ENCODE peak calls at places on chromosomes 12 and 14, in five cellular contexts. One of them, this sample, is unnamed.
A peak's percentile ranks its signal among the peaks of the same experiment; 100 is the strongest.

GRCh38 chr12:112514926-112515642 is 96.3 kb downstream of the PTPN11 start:
- DNase-seq in activated T-cell treated with anti-CD3 and anti-CD28 coated beads, Interleukin-2, amount 50 U/mL, for 72 hours: no peak
- DNase-seq in NCI-H446: no peak
- DNase-seq in HS-5: no peak
- DNase-seq in transverse colon: no peak
- DNase-seq in this sample: no peak

GRCh38 chr12:68224613-68225285 is 861 bp downstream of the IL26 start:
- DNase-seq in NCI-H446: no peak
- DNase-seq in HS-5: no peak
- DNase-seq in transverse colon: no peak
- DNase-seq in activated T-cell treated with anti-CD3 and anti-CD28 coated beads, Interleukin-2, amount 50 U/mL, for 72 hours: no peak
- DNase-seq in this sample: no peak

GRCh38 chr12:102401087-102401486 is 79.3 kb downstream of the IGF1 start:
- DNase-seq in transverse colon: no peak
- DNase-seq in HS-5: no peak
- DNase-seq in NCI-H446: no peak
- DNase-seq in activated T-cell treated with anti-CD3 and anti-CD28 coated beads, Interleukin-2, amount 50 U/mL, for 72 hours: no peak
- DNase-seq in this sample: no peak

GRCh38 chr12:89117448-89118034 is 234.8 kb downstream of the DUSP6 start:
- DNase-seq in HS-5: no peak
- DNase-seq in transverse colon: peak; percentile 10
- DNase-seq in activated T-cell treated with anti-CD3 and anti-CD28 coated beads, Interleukin-2, amount 50 U/mL, for 72 hours: no peak
- DNase-seq in NCI-H446: no peak
- DNase-seq in this sample: no peak

GRCh38 chr14:55851961-55852360 is 266.2 kb upstream of the PELI2 start:
- DNase-seq in transverse colon: no peak
- DNase-seq in NCI-H446: no peak
- DNase-seq in HS-5: no peak
- DNase-seq in activated T-cell treated with anti-CD3 and anti-CD28 coated beads, Interleukin-2, amount 50 U/mL, for 72 hours: no peak
- DNase-seq in this sample: no peak

GRCh38 chr12:1205512-1206060 is 214.6 kb downstream of the ERC1 start:
- DNase-seq in HS-5: no peak
- DNase-seq in NCI-H446: no peak
- DNase-seq in transverse colon: no peak
- DNase-seq in activated T-cell treated with anti-CD3 and anti-CD28 coated beads, Interleukin-2, amount 50 U/mL, for 72 hours: no peak
- DNase-seq in this sample: peak; percentile 58

GRCh38 chr14:58864751-58865519 is 227.2 kb downstream of the DACT1 start:
- DNase-seq in HS-5: no peak
- DNase-seq in activated T-cell treated with anti-CD3 and anti-CD28 coated beads, Interleukin-2, amount 50 U/mL, for 72 hours: no peak
- DNase-seq in transverse colon: no peak
- DNase-seq in NCI-H446: peak; percentile 94
- DNase-seq in this sample: peak; percentile 70

GRCh38 chr12:92602930-92603623 is 99.7 kb upstream of the PLEKHG7 start:
- DNase-seq in HS-5: no peak
- DNase-seq in NCI-H446: no peak
- DNase-seq in activated T-cell treated with anti-CD3 and anti-CD28 coated beads, Interleukin-2, amount 50 U/mL, for 72 hours: no peak
- DNase-seq in transverse colon: no peak
- DNase-seq in this sample: no peak

This sample was measured in mesenchymal stem cell.